ENCODE peak calls at places on chromosomes 12 and 14, in ten cellular contexts. One of them, this sample, is unnamed.

GRCh38 chr14:101359221-101360044 is 201.9 kb upstream of the DIO3 start:
- DNase-seq in tibial nerve: peak; percentile 61
- DNase-seq in ovary: peak; percentile 66
- DNase-seq in stomach: no peak
- DNase-seq in IMR-90: no peak
- DNase-seq in uterus: peak; percentile 90
- DNase-seq in upper lobe of left lung: no peak
- DNase-seq in transverse colon: peak; percentile 47
- DNase-seq in spleen: peak; percentile 57
- DNase-seq in endothelial cell of umbilical vein: no peak
- DNase-seq in this sample: no peak

GRCh38 chr14:81555051-81555450 is 21.4 kb upstream of the SEL1L start:
- DNase-seq in tibial nerve: no peak
- DNase-seq in ovary: no peak
- DNase-seq in stomach: no peak
- DNase-seq in IMR-90: no peak
- DNase-seq in uterus: no peak
- DNase-seq in upper lobe of left lung: no peak
- DNase-seq in transverse colon: no peak
- DNase-seq in spleen: no peak
- DNase-seq in endothelial cell of umbilical vein: no peak
- DNase-seq in this sample: no peak

GRCh38 chr12:62834971-62835547 is 99.9 kb downstream of the PPM1H start:
- DNase-seq in tibial nerve: no peak
- DNase-seq in ovary: no peak
- DNase-seq in stomach: no peak
- DNase-seq in IMR-90: peak; percentile 31
- DNase-seq in uterus: peak; percentile 67
- DNase-seq in upper lobe of left lung: no peak
- DNase-seq in transverse colon: no peak
- DNase-seq in spleen: no peak
- DNase-seq in endothelial cell of umbilical vein: no peak
- DNase-seq in this sample: no peak

GRCh38 chr12:105337391-105337790 is 6.9 kb downstream of the C12orf75 start:
- DNase-seq in tibial nerve: no peak
- DNase-seq in ovary: no peak
- DNase-seq in stomach: no peak
- DNase-seq in IMR-90: no peak
- DNase-seq in uterus: no peak
- DNase-seq in upper lobe of left lung: no peak
- DNase-seq in transverse colon: no peak
- DNase-seq in spleen: no peak
- DNase-seq in endothelial cell of umbilical vein: no peak
- DNase-seq in this sample: no peak

GRCh38 chr14:71783786-71784185 is 148.4 kb upstream of the RGS6 start:
- DNase-seq in tibial nerve: no peak
- DNase-seq in ovary: no peak
- DNase-seq in stomach: no peak
- DNase-seq in IMR-90: no peak
- DNase-seq in uterus: no peak
- DNase-seq in upper lobe of left lung: no peak
- DNase-seq in transverse colon: no peak
- DNase-seq in spleen: no peak
- DNase-seq in endothelial cell of umbilical vein: peak; percentile 30
- DNase-seq in this sample: no peak

GRCh38 chr12:131912526-131913274 is 16.4 kb upstream of the PUS1 start:
- DNase-seq in tibial nerve: peak; percentile 50
- DNase-seq in ovary: peak; percentile 77
- DNase-seq in stomach: peak; percentile 56
- DNase-seq in IMR-90: peak; percentile 85
- DNase-seq in uterus: peak; percentile 87
- DNase-seq in upper lobe of left lung: peak; percentile 47
- DNase-seq in transverse colon: peak; percentile 42
- DNase-seq in spleen: no peak
- DNase-seq in endothelial cell of umbilical vein: peak; percentile 85
- DNase-seq in this sample: no peak

GRCh38 chr12:30610718-30611117 is 85.0 kb downstream of the IPO8 start:
- DNase-seq in tibial nerve: no peak
- DNase-seq in ovary: no peak
- DNase-seq in stomach: no peak
- DNase-seq in IMR-90: no peak
- DNase-seq in uterus: no peak
- DNase-seq in upper lobe of left lung: no peak
- DNase-seq in transverse colon: no peak
- DNase-seq in spleen: no peak
- DNase-seq in endothelial cell of umbilical vein: no peak
- DNase-seq in this sample: no peak

GRCh38 chr12:9365296-9365695 is 157.1 kb upstream of the PZP start:
- DNase-seq in tibial nerve: no peak
- DNase-seq in ovary: no peak
- DNase-seq in stomach: no peak
- DNase-seq in IMR-90: peak; percentile 19
- DNase-seq in uterus: no peak
- DNase-seq in upper lobe of left lung: no peak
- DNase-seq in transverse colon: no peak
- DNase-seq in spleen: no peak
- DNase-seq in endothelial cell of umbilical vein: no peak
- DNase-seq in this sample: no peak

GRCh38 chr12:128829870-128830504 is 6.2 kb upstream of the SLC15A4 start:
- DNase-seq in tibial nerve: no peak
- DNase-seq in ovary: no peak
- DNase-seq in stomach: peak; percentile 25
- DNase-seq in IMR-90: no peak
- DNase-seq in uterus: no peak
- DNase-seq in upper lobe of left lung: peak; percentile 47
- DNase-seq in transverse colon: peak; percentile 38
- DNase-seq in spleen: peak; percentile 81
- DNase-seq in endothelial cell of umbilical vein: no peak
- DNase-seq in this sample: peak; percentile 57

DNA sequence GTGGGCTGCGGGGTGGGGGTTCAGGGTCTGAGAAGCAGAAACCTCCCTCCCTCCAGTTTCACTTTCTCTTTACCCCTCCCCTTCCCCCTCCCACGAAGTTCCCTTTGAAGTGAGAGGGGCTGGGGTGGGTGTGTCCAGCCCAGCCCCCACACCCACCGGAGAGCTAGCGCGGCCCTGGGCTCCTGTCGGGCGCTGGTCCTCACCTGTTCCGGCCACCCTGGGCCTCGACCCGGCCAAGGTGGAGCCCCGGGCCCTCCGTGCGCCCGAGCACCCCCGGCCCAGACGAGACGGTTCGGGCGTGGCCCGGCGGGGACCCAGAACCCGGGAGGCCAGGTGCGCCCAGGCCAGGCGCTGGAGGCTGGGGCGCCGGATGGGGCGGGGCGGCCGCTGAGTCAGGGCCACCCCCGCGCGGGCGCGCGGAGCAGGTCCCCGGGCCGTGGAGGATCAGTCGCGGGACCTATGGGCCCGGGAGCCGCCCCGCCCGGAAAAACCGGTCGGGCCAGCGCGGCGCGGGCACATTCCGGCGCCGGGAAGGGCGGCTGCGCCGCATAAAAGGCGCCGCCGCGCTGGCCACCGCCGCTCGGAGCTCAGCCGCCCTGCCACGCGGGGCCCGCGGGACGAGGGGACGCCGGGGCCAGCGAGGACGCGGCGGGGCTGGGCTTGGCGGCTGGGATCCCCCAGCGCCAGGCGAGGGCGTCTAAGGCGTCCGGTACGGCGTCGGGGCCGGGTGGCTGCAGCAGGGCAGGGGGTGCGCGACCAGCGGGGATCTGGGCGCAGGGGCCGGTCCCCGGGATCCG is 21.6 kb upstream of the KIF26A start:
- DNase-seq in tibial nerve: no peak
- DNase-seq in ovary: peak; percentile 30
- DNase-seq in stomach: peak; percentile 85
- DNase-seq in IMR-90: no peak
- DNase-seq in uterus: peak; percentile 1
- DNase-seq in upper lobe of left lung: peak; percentile 64
- DNase-seq in transverse colon: peak; percentile 83
- DNase-seq in spleen: peak; percentile 54
- DNase-seq in endothelial cell of umbilical vein: no peak
- DNase-seq in this sample: peak; percentile 87
- TF ChIP-seq POLR2A in tibial nerve: no peak
- TF ChIP-seq POLR2A in ovary: no peak
- TF ChIP-seq POLR2A in stomach: no peak
- TF ChIP-seq POLR2A in IMR-90: no peak
- TF ChIP-seq POLR2A in uterus: no peak
- TF ChIP-seq POLR2A in upper lobe of left lung: peak; percentile 72
- TF ChIP-seq POLR2A in transverse colon: peak; percentile 23
- TF ChIP-seq POLR2A in spleen: no peak
- TF ChIP-seq POLR2A in endothelial cell of umbilical vein: no peak
- TF ChIP-seq POLR2A in this sample: no peak

GRCh38 chr14:34090451-34090850 is 139.6 kb upstream of the EGLN3 start:
- DNase-seq in tibial nerve: no peak
- DNase-seq in ovary: no peak
- DNase-seq in stomach: no peak
- DNase-seq in IMR-90: no peak
- DNase-seq in uterus: no peak
- DNase-seq in upper lobe of left lung: no peak
- DNase-seq in transverse colon: no peak
- DNase-seq in spleen: no peak
- DNase-seq in endothelial cell of umbilical vein: no peak
- DNase-seq in this sample: no peak
- H3K4me3 ChIP-seq in tibial nerve: no peak overlapping the region
- H3K4me3 ChIP-seq in ovary: no peak overlapping the region
- H3K4me3 ChIP-seq in stomach: no peak overlapping the region
- H3K4me3 ChIP-seq in IMR-90: no peak overlapping the region
- H3K4me3 ChIP-seq in uterus: no peak overlapping the region
- H3K4me3 ChIP-seq in upper lobe of left lung: no peak overlapping the region
- H3K4me3 ChIP-seq in transverse colon: no peak overlapping the region
- H3K4me3 ChIP-seq in spleen: no peak overlapping the region
- H3K4me3 ChIP-seq in endothelial cell of umbilical vein: no peak overlapping the region
- H3K4me3 ChIP-seq in this sample: no peak overlapping the region

GRCh38 chr12:2959508-2960431 is 573 bp downstream of the TEAD4 start:
- DNase-seq in tibial nerve: peak; percentile 10
- DNase-seq in ovary: peak; percentile 64
- DNase-seq in stomach: peak; percentile 30
- DNase-seq in IMR-90: peak; percentile 60
- DNase-seq in uterus: peak; percentile 61
- DNase-seq in upper lobe of left lung: peak; percentile 35
- DNase-seq in transverse colon: peak; percentile 43
- DNase-seq in spleen: peak; percentile 77
- DNase-seq in endothelial cell of umbilical vein: peak; percentile 72
- DNase-seq in this sample: no peak
- TF ChIP-seq POLR2A in tibial nerve: no peak
- TF ChIP-seq POLR2A in ovary: peak; percentile 25
- TF ChIP-seq POLR2A in stomach: no peak
- TF ChIP-seq POLR2A in IMR-90: peak; percentile 63
- TF ChIP-seq POLR2A in uterus: no peak
- TF ChIP-seq POLR2A in upper lobe of left lung: peak; percentile 15
- TF ChIP-seq POLR2A in transverse colon: no peak
- TF ChIP-seq POLR2A in spleen: no peak
- TF ChIP-seq POLR2A in endothelial cell of umbilical vein: no peak
- TF ChIP-seq POLR2A in this sample: no peak

GRCh38 chr12:15677207-15677606 is 112.0 kb downstream of the EPS8 start:
- DNase-seq in tibial nerve: no peak
- DNase-seq in ovary: no peak
- DNase-seq in stomach: no peak
- DNase-seq in IMR-90: no peak
- DNase-seq in uterus: no peak
- DNase-seq in upper lobe of left lung: no peak
- DNase-seq in transverse colon: no peak
- DNase-seq in spleen: no peak
- DNase-seq in endothelial cell of umbilical vein: no peak
- DNase-seq in this sample: no peak
- H3K4me3 ChIP-seq in tibial nerve: no peak overlapping the region
- H3K4me3 ChIP-seq in ovary: no peak overlapping the region
- H3K4me3 ChIP-seq in stomach: no peak overlapping the region
- H3K4me3 ChIP-seq in IMR-90: no peak overlapping the region
- H3K4me3 ChIP-seq in uterus: no peak overlapping the region
- H3K4me3 ChIP-seq in upper lobe of left lung: no peak overlapping the region
- H3K4me3 ChIP-seq in transverse colon: no peak overlapping the region
- H3K4me3 ChIP-seq in spleen: no peak overlapping the region
- H3K4me3 ChIP-seq in endothelial cell of umbilical vein: no peak overlapping the region
- H3K4me3 ChIP-seq in this sample: no peak overlapping the region

DNA sequence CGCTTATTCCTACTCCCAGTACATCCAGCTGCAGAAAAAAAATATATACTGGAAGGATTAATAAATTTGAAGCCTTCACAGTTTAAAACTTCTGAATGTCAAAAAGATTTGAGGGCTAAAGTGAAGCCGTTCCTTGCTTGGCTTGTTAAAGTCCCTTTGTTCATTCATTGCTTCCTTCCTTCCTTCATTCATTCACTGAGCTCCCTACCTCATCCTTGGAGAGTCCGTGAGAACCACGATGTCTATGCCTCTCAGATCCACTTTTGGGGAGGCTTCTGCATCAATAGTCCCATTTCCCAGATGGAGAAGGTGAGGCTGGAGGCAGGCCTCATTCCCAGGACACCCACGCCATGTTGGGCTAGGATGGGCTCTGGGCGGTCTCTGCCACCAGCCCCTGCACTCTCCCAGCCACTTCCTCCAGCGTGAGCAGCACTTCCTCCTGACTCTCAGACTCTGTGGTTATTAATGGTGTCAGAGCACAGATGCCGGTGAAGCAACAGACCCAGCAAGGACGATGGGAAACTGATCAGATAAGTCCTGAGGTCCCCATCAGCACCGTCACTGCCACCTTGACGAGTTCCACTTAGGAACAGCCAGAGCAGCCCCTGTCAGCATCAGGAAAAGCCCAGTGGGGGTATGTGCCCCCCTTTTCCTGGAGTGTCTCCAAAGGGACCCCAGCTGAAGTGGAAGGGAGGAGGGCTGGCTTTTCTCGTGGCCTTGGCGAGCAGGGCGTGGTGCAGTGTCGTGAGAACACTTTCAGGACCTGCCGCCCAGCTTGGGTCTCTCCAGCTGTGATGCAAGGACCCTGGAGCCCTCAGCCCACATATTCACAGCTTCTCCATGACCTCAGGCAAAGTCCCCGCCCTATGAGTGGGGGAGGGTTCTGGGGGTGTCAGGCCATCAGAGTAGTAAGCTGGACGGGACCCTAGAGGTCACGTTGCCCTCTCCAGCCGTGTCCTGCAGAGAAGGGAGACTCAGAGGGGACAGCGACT is 21.2 kb downstream of the ASB2 start:
- DNase-seq in tibial nerve: no peak
- DNase-seq in ovary: no peak
- DNase-seq in stomach: no peak
- DNase-seq in IMR-90: no peak
- DNase-seq in uterus: no peak
- DNase-seq in upper lobe of left lung: peak; percentile 55
- DNase-seq in transverse colon: peak; percentile 54
- DNase-seq in spleen: peak; percentile 90
- DNase-seq in endothelial cell of umbilical vein: no peak
- DNase-seq in this sample: peak; percentile 76
- TF ChIP-seq POLR2A in tibial nerve: no peak
- TF ChIP-seq POLR2A in ovary: no peak
- TF ChIP-seq POLR2A in stomach: no peak
- TF ChIP-seq POLR2A in IMR-90: no peak
- TF ChIP-seq POLR2A in uterus: no peak
- TF ChIP-seq POLR2A in upper lobe of left lung: peak; percentile 20
- TF ChIP-seq POLR2A in transverse colon: peak; percentile 23
- TF ChIP-seq POLR2A in spleen: no peak
- TF ChIP-seq POLR2A in endothelial cell of umbilical vein: no peak
- TF ChIP-seq POLR2A in this sample: peak; percentile 12

GRCh38 chr12:71010143-71010479 is 89.6 kb upstream of the PTPRR start:
- DNase-seq in tibial nerve: no peak
- DNase-seq in ovary: no peak
- DNase-seq in stomach: no peak
- DNase-seq in IMR-90: no peak
- DNase-seq in uterus: no peak
- DNase-seq in upper lobe of left lung: no peak
- DNase-seq in transverse colon: no peak
- DNase-seq in spleen: no peak
- DNase-seq in endothelial cell of umbilical vein: no peak
- DNase-seq in this sample: no peak
- H3K4me3 ChIP-seq in tibial nerve: no peak overlapping the region
- H3K4me3 ChIP-seq in ovary: no peak overlapping the region
- H3K4me3 ChIP-seq in stomach: no peak overlapping the region
- H3K4me3 ChIP-seq in IMR-90: no peak overlapping the region
- H3K4me3 ChIP-seq in uterus: no peak overlapping the region
- H3K4me3 ChIP-seq in upper lobe of left lung: no peak overlapping the region
- H3K4me3 ChIP-seq in transverse colon: no peak overlapping the region
- H3K4me3 ChIP-seq in spleen: no peak overlapping the region
- H3K4me3 ChIP-seq in endothelial cell of umbilical vein: no peak overlapping the region
- H3K4me3 ChIP-seq in this sample: no peak overlapping the region

GRCh38 chr12:101824831-101825230 is 5.9 kb downstream of the GNPTAB start:
- DNase-seq in tibial nerve: no peak
- DNase-seq in ovary: no peak
- DNase-seq in stomach: no peak
- DNase-seq in IMR-90: no peak
- DNase-seq in uterus: no peak
- DNase-seq in upper lobe of left lung: no peak
- DNase-seq in transverse colon: no peak
- DNase-seq in spleen: no peak
- DNase-seq in endothelial cell of umbilical vein: no peak
- DNase-seq in this sample: no peak
- TF ChIP-seq POLR2A in tibial nerve: no peak
- TF ChIP-seq POLR2A in ovary: no peak
- TF ChIP-seq POLR2A in stomach: no peak
- TF ChIP-seq POLR2A in IMR-90: no peak
- TF ChIP-seq POLR2A in uterus: no peak
- TF ChIP-seq POLR2A in upper lobe of left lung: no peak
- TF ChIP-seq POLR2A in transverse colon: no peak
- TF ChIP-seq POLR2A in spleen: no peak
- TF ChIP-seq POLR2A in endothelial cell of umbilical vein: no peak
- TF ChIP-seq POLR2A in this sample: no peak